ENCODE peak calls at places on chromosomes 6 and 20, in five cellular contexts. L, F, Y, R and X are unnamed samples.

GRCh38 chr20:49644980-49645565 is 68.6 kb downstream of the B4GALT5 start:
- DNase-seq in R (no peak), F (peak), L (no peak), Y (no peak), X (no peak)

GRCh38 chr6:3032986-3033385 is 33.3 kb downstream of the NQO2 start:
- DNase-seq in R (no peak), Y (no peak), F (peak), L (no peak), X (no peak)

GRCh38 chr6:88380618-88381288 is 214.6 kb upstream of the CNR1 start:
- DNase-seq in F (no peak), R (no peak), L (no peak), Y (no peak), X (no peak)

GRCh38 chr6:11251553-11252358 is 19.3 kb upstream of the NEDD9 start:
- DNase-seq in Y (no peak), R (peak), L (no peak), F (peak), X (no peak)

GRCh38 chr6:109087661-109088264 is 6.9 kb downstream of the SESN1 start:
- DNase-seq in R (no peak), Y (no peak), L (no peak), F (no peak), X (no peak)

GRCh38 chr6:13194852-13195251 is 133.5 kb downstream of the TBC1D7 start:
- DNase-seq in R (no peak), L (peak), F (peak), Y (peak), X (peak)

GRCh38 chr6:141107562-141108160 is 1025.1 kb upstream of the GJE1 start:
- DNase-seq in F (peak), Y (no peak), L (no peak), R (no peak), X (no peak)

GRCh38 chr6:78614961-78615360 is 252.4 kb upstream of the IRAK1BP1 start:
- DNase-seq in L (no peak), R (no peak), F (no peak), Y (no peak), X (no peak)

GRCh38 chr20:47724398-47724797 is 60.9 kb downstream of the SULF2 start:
- DNase-seq in Y (no peak), R (no peak), L (no peak), F (no peak), X (no peak)

GRCh38 chr6:3849681-3850450 is 693 bp downstream of the FAM50B start:
- DNase-seq in F (no peak), R (no peak), Y (no peak), L (no peak), X (no peak)

GRCh38 chr6:98146656-98147055 is 687.7 kb upstream of the POU3F2 start:
- DNase-seq in R (no peak), Y (no peak), L (no peak), F (no peak), X (no peak)

GRCh38 chr20:19473894-19474293 is 261.5 kb downstream of the SLC24A3 start:
- DNase-seq in Y (no peak), R (no peak), L (no peak), F (no peak), X (no peak)

GRCh38 chr6:168583821-168584220 is 142.8 kb downstream of the SMOC2 start:
- DNase-seq in F (no peak), R (no peak), Y (no peak), L (no peak), X (no peak)

GRCh38 chr20:3248167-3248992 is 9.4 kb upstream of the SLC4A11 start:
- DNase-seq in R (no peak), Y (no peak), L (no peak), F (no peak), X (no peak)

GRCh38 chr6:105810105-105810921 is 275.8 kb upstream of the PRDM1 start:
- DNase-seq in F (peak), Y (no peak), R (no peak), L (peak), X (no peak)